ENCODE peak calls at places on chromosomes 4 and X, in seven cellular contexts. T is adrenal gland, H is body of pancreas, X is uterus, P is ovary, C is breast epithelium, V is tibial artery. U is an unnamed sample.

GRCh38 chrX:119693032-119693995 is at the start of gene SEPTIN6:
- DNase-seq in T (peak; percentile 82), H (peak; percentile 52), X (peak; percentile 43), P (peak; percentile 58), C (no peak), V (peak; percentile 76), U (peak; percentile 3)

GRCh38 chrX:7115557-7115956 is 32.0 kb upstream of the STS start:
- DNase-seq in T (no peak), H (no peak), X (no peak), P (peak; percentile 53), C (no peak), V (no peak), U (no peak)

GRCh38 chrX:9853307-9853706 is 67.1 kb downstream of the SHROOM2 start:
- DNase-seq in T (no peak), H (no peak), X (no peak), P (no peak), C (no peak), V (no peak), U (no peak)

GRCh38 chr4:100894339-100894870 is 376.6 kb upstream of the EMCN start:
- DNase-seq in T (no peak), H (no peak), X (no peak), P (no peak), C (no peak), V (no peak), U (no peak)

GRCh38 chr4:141126769-141127168 is 6.5 kb downstream of the RNF150 start:
- DNase-seq in T (no peak), H (no peak), X (no peak), P (no peak), C (no peak), V (no peak), U (no peak)

GRCh38 chr4:12488672-12489071 is 995.5 kb downstream of the RAB28 start:
- DNase-seq in T (no peak), H (no peak), X (no peak), P (no peak), C (no peak), V (no peak), U (no peak)

GRCh38 chrX:68696267-68696666 is 48.8 kb downstream of the STARD8 start:
- DNase-seq in T (no peak), H (no peak), X (no peak), P (no peak), C (no peak), V (no peak), U (no peak)

GRCh38 chr4:88327669-88328068 is 43.3 kb upstream of the PPM1K start:
- DNase-seq in T (no peak), H (no peak), X (no peak), P (no peak), C (no peak), V (no peak), U (no peak)

GRCh38 chrX:6163761-6164160 is 64.9 kb downstream of the NLGN4X start:
- DNase-seq in T (no peak), H (no peak), X (no peak), P (no peak), C (no peak), V (no peak), U (no peak)

GRCh38 chr4:3041192-3042142 is 32.9 kb downstream of the HTT-AS start:
- DNase-seq in T (peak; percentile 88), H (peak; percentile 32), X (peak; percentile 28), P (peak; percentile 50), C (peak; percentile 69), V (peak; percentile 79), U (no peak)
- H3K27ac ChIP-seq in T (no peak overlapping the region), H (no peak overlapping the region), X (peak overlapping the region; percentile 50), P (no peak overlapping the region), C (peak overlapping the region; percentile 82), V (peak overlapping the region; percentile 13), U (no peak overlapping the region)

DNA sequence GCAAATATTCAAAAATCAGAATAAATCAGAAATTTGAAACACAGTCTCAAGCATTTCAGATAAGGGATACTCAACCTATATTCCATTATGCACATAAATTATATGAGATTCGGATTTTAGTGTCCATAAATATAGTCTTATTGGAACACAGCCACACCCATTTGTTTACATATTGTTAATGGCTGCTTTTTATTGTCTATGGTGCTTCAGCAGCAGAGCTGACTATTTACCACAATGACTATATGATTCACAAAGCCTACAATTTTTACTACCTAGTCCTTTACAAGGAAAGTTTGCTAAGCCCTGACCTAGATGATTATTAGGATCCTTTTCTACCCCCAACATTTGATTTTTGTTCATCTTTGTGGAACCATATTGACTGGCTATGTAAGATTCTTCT is 63.9 kb downstream of the IL1RAPL1 start:
- DNase-seq in T (no peak), H (no peak), X (no peak), P (no peak), C (no peak), V (no peak), U (no peak)
- H3K27ac ChIP-seq in T (no peak overlapping the region), H (no peak overlapping the region), X (no peak overlapping the region), P (no peak overlapping the region), C (no peak overlapping the region), V (no peak overlapping the region), U (no peak overlapping the region)

GRCh38 chr4:41380758-41381157 is 124.0 kb downstream of the UCHL1 start:
- DNase-seq in T (no peak), H (no peak), X (no peak), P (no peak), C (no peak), V (no peak), U (no peak)
- H3K27ac ChIP-seq in T (no peak overlapping the region), H (no peak overlapping the region), X (no peak overlapping the region), P (no peak overlapping the region), C (no peak overlapping the region), V (no peak overlapping the region), U (no peak overlapping the region)

GRCh38 chr4:142846729-142847606 is 867 bp upstream of the INPP4B start:
- DNase-seq in T (no peak), H (peak; percentile 71), X (peak; percentile 41), P (peak; percentile 19), C (peak; percentile 56), V (peak; percentile 67), U (no peak)
- H3K27ac ChIP-seq in T (no peak overlapping the region), H (peak overlapping the region; percentile 33), X (peak overlapping the region; percentile 65), P (peak overlapping the region; percentile 44), C (peak overlapping the region; percentile 16), V (peak overlapping the region; percentile 83), U (peak overlapping the region; percentile 84)

GRCh38 chr4:13546374-13546854 is 2.1 kb upstream of the NKX3-2 start:
- DNase-seq in T (no peak), H (no peak), X (no peak), P (no peak), C (no peak), V (no peak), U (no peak)

GRCh38 chr4:13548984-13549546 is 4.8 kb upstream of the NKX3-2 start:
- DNase-seq in T (peak; percentile 65), H (peak; percentile 70), X (peak; percentile 65), P (peak; percentile 74), C (peak; percentile 68), V (peak; percentile 85), U (peak; percentile 29)

GRCh38 chr4:13546855-13547562 is 2.7 kb upstream of the NKX3-2 start:
- DNase-seq in T (no peak), H (no peak), X (no peak), P (no peak), C (no peak), V (no peak), U (no peak)

GRCh38 chr4:13548059-13548983 is 4.0 kb upstream of the NKX3-2 start:
- DNase-seq in T (no peak), H (no peak), X (no peak), P (no peak), C (no peak), V (no peak), U (no peak)

GRCh38 chr4:13547563-13548041 is 3.3 kb upstream of the NKX3-2 start:
- DNase-seq in T (no peak), H (no peak), X (no peak), P (no peak), C (no peak), V (no peak), U (no peak)
- H3K27ac ChIP-seq in T (no peak overlapping the region), H (no peak overlapping the region), X (peak overlapping the region; percentile 5), P (no peak overlapping the region), C (no peak overlapping the region), V (no peak overlapping the region), U (peak overlapping the region; percentile 47)

GRCh38 chr4:56844817-56845580 is 23.5 kb upstream of the SPINK2 start:
- DNase-seq in T (no peak), H (no peak), X (no peak), P (no peak), C (no peak), V (no peak), U (no peak)
- H3K27ac ChIP-seq in T (no peak overlapping the region), H (no peak overlapping the region), X (no peak overlapping the region), P (no peak overlapping the region), C (no peak overlapping the region), V (no peak overlapping the region), U (no peak overlapping the region)

DNA sequence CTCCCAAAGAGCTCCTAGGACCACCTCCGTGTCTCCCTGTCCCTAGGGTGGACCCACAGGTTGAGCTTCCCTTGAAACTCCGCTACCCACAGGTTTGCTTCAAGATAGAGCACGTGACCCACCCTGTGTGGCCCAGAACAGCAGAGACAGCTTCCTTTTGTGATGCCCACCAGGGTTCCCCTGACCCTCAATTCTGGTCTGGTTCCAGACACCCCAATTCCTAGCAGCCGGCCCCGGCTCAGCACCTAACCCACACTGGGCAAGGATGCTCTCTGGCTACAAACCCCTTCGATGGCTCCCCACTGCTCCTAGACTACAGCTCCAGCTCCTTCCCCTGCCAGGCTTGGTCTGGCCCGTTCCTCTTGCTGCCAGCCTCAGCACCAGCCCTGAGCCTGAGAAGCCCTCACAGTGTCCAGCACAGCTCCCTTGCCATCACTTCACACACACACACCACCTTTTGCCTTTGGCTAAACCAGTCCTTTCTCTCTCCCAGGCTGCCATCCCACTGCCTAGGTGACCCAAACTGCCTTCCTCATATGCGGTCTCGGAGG is 6.3 kb downstream of the PNCK start:
- DNase-seq in T (no peak), H (no peak), X (no peak), P (no peak), C (no peak), V (no peak), U (no peak)
- H3K27ac ChIP-seq in T (no peak overlapping the region), H (no peak overlapping the region), X (no peak overlapping the region), P (no peak overlapping the region), C (no peak overlapping the region), V (no peak overlapping the region), U (no peak overlapping the region)